ENCODE peak calls at places on chromosomes 2 and 18, in five cellular contexts. T is hypothalamus; H is ELR; P is AG10803; Z is CD4-positive, alpha-beta memory T cell. W is an unnamed sample.

GRCh38 chr2:43225093-43225787 is 1.2 kb downstream of the ZFP36L2 start:
- DNase-seq in T (no peak), H (peak; percentile 65), Z (peak; percentile 76), P (peak; percentile 72), W (peak; percentile 82)

GRCh38 chr18:41396211-41396610 is 558.8 kb upstream of the PIK3C3 start:
- DNase-seq in Z (no peak), P (no peak), H (no peak), T (no peak), W (no peak)

GRCh38 chr2:233479616-233480489 is 86.7 kb downstream of the USP40 start:
- DNase-seq in T (no peak), Z (no peak), H (no peak), P (no peak), W (no peak)

GRCh38 chr2:212330263-212330662 is 208.3 kb downstream of the ERBB4 start:
- DNase-seq in P (no peak), H (no peak), Z (no peak), T (peak; percentile 29), W (peak; percentile 1)

GRCh38 chr2:113255140-113256070 is 23.3 kb downstream of the PAX8 start:
- DNase-seq in Z (no peak), P (no peak), T (no peak), H (no peak), W (no peak)

GRCh38 chr2:157751462-157752058 is 122.9 kb upstream of the ACVR1C start:
- DNase-seq in Z (no peak), T (no peak), H (no peak), P (peak; percentile 32), W (peak; percentile 10)

GRCh38 chr18:68103561-68103960 is 587.0 kb upstream of the DSEL start:
- DNase-seq in Z (no peak), T (no peak), H (no peak), P (no peak), W (no peak)

GRCh38 chr2:149383340-149383739 is 53.0 kb downstream of the LYPD6 start:
- DNase-seq in P (peak; percentile 89), T (no peak), Z (no peak), H (peak; percentile 86), W (peak; percentile 92)

GRCh38 chr18:78670778-78671405 is 308.7 kb upstream of the SALL3 start:
- DNase-seq in T (no peak), P (no peak), H (no peak), Z (no peak), W (no peak)

GRCh38 chr2:64479259-64480198 is 25.6 kb downstream of the LGALSL start:
- DNase-seq in P (no peak), H (no peak), Z (no peak), T (no peak), W (no peak)

GRCh38 chr18:79333046-79333445 is 62.7 kb upstream of the NFATC1 start:
- DNase-seq in Z (no peak), T (no peak), P (no peak), H (no peak), W (no peak)